ENCODE peak calls at places on chromosome 1, in seven cellular contexts. M is epithelial cell of esophagus, V is psoas muscle, Y is GM12864, U is heart right ventricle, C is BJ, T is GM20000. I is an unnamed sample.

GRCh38 chr1:235067396-235068154 is 61.1 kb downstream of the TOMM20 start:
- DNase-seq in M (peak; percentile 100), V (peak; percentile 90), Y (no peak), U (peak; percentile 64), C (peak; percentile 98), T (no peak), I (peak; percentile 67)

GRCh38 chr1:39129514-39129913 is 75.0 kb upstream of the MACF1 start:
- DNase-seq in M (no peak), V (no peak), Y (no peak), U (no peak), C (no peak), T (peak; percentile 22), I (no peak)

GRCh38 chr1:145892486-145893087 is 6.9 kb upstream of the ANKRD35 start:
- DNase-seq in M (no peak), V (no peak), Y (no peak), U (no peak), C (no peak), T (no peak), I (no peak)

GRCh38 chr1:173101589-173101988 is 50.8 kb upstream of the TNFSF18 start:
- DNase-seq in M (no peak), V (no peak), Y (no peak), U (no peak), C (no peak), T (no peak), I (no peak)

GRCh38 chr1:235366286-235366685 is 941 bp upstream of the TBCE start:
- DNase-seq in M (no peak), V (no peak), Y (peak; percentile 10), U (no peak), C (no peak), T (no peak), I (no peak)

GRCh38 chr1:9767964-9768668 is 55.6 kb downstream of the CLSTN1 start:
- DNase-seq in M (no peak), V (no peak), Y (no peak), U (no peak), C (no peak), T (no peak), I (no peak)

GRCh38 chr1:233607252-233608119 is 6.4 kb upstream of the KCNK1 start:
- DNase-seq in M (peak; percentile 93), V (no peak), Y (no peak), U (no peak), C (no peak), T (no peak), I (no peak)

GRCh38 chr1:203317429-203318228 is 12.3 kb downstream of the BTG2 start:
- DNase-seq in M (no peak), V (no peak), Y (no peak), U (no peak), C (no peak), T (no peak), I (no peak)

GRCh38 chr1:153963850-153964331 is 554 bp upstream of the SLC39A1 start:
- DNase-seq in M (peak; percentile 91), V (peak; percentile 39), Y (no peak), U (no peak), C (no peak), T (no peak), I (peak; percentile 89)

GRCh38 chr1:174550296-174550695 is 102.5 kb downstream of the GPR52 start:
- DNase-seq in M (peak; percentile 24), V (no peak), Y (no peak), U (no peak), C (no peak), T (no peak), I (no peak)

GRCh38 chr1:222182641-222183040 is 365.3 kb downstream of the HHIPL2 start:
- DNase-seq in M (peak; percentile 24), V (no peak), Y (no peak), U (no peak), C (peak; percentile 18), T (no peak), I (no peak)

GRCh38 chr1:31880957-31881697 is 57.0 kb downstream of the PTP4A2 start:
- DNase-seq in M (no peak), V (no peak), Y (no peak), U (no peak), C (no peak), T (peak; percentile 38), I (no peak)

GRCh38 chr1:219883400-219884332 is 44.7 kb downstream of the SLC30A10 start:
- DNase-seq in M (no peak), V (no peak), Y (no peak), U (no peak), C (no peak), T (no peak), I (peak; percentile 22)

GRCh38 chr1:56436912-56437403 is 142.4 kb downstream of the PLPP3 start:
- DNase-seq in M (no peak), V (no peak), Y (no peak), U (no peak), C (no peak), T (no peak), I (peak; percentile 68)

GRCh38 chr1:107153033-107153432 is 12.2 kb downstream of the NTNG1 start:
- DNase-seq in M (peak; percentile 83), V (no peak), Y (no peak), U (no peak), C (no peak), T (no peak), I (no peak)

GRCh38 chr1:191348328-191348727 is 809.9 kb upstream of the RGS18 start:
- DNase-seq in M (no peak), V (no peak), Y (no peak), U (no peak), C (no peak), T (no peak), I (no peak)

GRCh38 chr1:156643266-156644092 is 1.6 kb downstream of the BCAN start:
- DNase-seq in M (no peak), V (no peak), Y (no peak), U (no peak), C (no peak), T (peak; percentile 75), I (no peak)

DNA sequence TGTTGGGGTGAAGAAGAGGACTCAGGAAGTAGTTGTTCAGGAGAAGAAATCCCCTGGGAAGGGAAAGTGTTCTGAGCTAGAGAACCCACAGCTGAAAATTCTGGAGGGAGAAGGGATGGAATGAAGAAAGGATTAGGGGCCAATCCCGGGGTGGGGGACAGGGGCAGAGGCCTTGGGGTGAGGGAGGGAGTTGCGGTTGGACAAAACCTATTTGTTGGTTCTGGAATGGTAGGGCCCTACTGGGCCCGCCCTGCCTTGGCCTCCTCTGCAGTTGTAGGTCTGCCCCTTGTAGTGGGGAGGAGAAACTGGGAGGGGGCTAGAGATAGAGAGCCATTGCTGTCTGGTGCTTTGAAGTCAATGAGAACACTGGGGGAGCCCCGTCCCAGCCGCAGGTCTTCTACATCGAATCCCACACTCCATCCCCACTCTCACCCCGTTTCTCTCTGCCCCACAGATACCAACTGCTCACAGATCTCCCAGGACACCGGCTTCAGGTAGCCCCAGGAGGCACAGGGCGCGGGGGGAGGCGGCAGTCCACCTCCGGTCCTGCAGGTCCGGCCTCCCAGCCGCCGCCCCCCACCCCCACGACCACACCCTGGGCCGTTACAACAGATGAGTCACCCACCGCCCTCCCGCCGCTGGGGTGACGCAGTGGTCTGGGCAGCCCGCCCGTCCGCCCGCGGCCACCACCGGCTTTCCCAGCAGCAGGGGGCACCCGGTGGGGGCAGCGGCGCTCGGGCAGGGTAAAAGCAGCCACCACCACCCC is 1.1 kb downstream of the TAGLN2 start:
- DNase-seq in M (peak; percentile 91), V (peak; percentile 91), Y (no peak), U (peak; percentile 90), C (peak; percentile 55), T (peak; percentile 85), I (peak; percentile 83)
- TF ChIP-seq CTCF in M (no peak), V (no peak), Y (no peak), U (no peak), C (peak; percentile 19), T (no peak), I (no peak)

GRCh38 chr1:6870086-6870485 is 84.8 kb downstream of the CAMTA1 start:
- DNase-seq in M (no peak), V (no peak), Y (no peak), U (no peak), C (peak; percentile 39), T (no peak), I (no peak)

GRCh38 chr1:6868371-6869001 is 83.2 kb downstream of the CAMTA1 start:
- DNase-seq in M (no peak), V (no peak), Y (no peak), U (no peak), C (no peak), T (peak; percentile 23), I (no peak)

GRCh38 chr1:6869002-6869380 is 83.7 kb downstream of the CAMTA1 start:
- DNase-seq in M (peak; percentile 42), V (no peak), Y (no peak), U (no peak), C (no peak), T (no peak), I (no peak)

GRCh38 chr1:6866825-6867224 is 81.6 kb downstream of the CAMTA1 start:
- DNase-seq in M (no peak), V (no peak), Y (no peak), U (no peak), C (no peak), T (no peak), I (no peak)

DNA sequence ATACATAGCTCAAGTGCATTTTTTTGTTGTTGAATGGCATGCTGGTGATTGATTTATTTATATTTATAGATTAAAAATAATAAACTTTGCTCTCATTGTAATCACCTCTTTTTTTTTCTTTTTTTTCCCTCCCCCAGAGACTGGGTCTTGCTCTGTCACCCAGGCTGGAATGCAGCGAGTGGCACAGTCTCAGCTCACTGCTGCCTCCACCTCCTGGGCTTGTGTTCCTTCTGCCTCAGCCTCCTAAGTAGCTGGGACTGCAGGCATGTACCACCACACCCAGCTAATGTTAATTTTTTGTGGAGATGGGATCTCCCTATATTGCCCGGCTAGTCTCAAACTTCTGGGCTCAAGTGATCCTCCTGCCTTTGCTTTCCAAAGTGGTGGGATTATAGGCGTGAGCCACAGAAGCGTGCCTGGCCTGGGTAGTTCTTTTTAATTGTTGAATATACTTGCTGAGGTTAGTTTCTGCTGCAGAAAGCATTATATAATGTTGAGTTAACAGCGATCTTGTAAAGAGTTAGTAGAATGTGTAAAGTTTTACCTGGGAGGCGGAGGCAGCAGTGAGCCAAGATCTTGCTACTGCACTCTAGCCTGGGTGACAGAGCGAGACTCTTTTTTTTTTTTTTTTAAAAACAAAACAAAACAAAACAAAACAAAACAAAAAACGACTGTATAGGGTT is 82.6 kb downstream of the CAMTA1 start:
- DNase-seq in M (no peak), V (no peak), Y (no peak), U (no peak), C (no peak), T (no peak), I (no peak)
- TF ChIP-seq CTCF in M (no peak), V (no peak), Y (no peak), U (no peak), C (no peak), T (no peak), I (no peak)

DNA sequence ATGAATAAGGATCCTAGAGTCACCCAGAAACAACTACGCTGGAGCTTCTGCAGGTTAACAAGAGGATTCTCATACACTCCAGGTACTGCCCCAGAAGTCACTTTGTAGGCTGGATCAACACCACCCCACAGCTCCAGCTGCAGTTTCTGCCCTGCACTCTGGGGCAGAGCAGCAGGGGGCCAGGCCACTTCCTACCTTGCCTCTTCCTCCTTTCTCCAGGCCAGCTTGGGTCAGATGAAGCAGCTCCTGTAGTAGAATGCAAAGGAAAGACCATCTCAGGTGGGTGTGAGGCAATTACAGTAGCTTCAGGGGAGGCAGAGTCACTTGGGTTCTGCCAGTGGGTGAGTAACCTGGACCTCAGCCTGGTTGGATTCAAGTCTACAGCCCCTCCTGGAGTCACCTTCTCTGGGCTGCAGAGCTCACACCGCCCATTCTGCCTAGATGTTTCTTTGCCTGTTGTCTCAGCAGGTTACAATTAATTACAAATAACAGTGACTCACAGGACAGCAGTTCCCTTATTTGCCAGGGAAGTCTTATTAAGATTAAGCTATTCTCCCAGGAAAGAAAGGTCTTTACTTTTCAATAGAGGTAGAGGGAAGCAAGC is 24.4 kb upstream of the BCAR3 start:
- DNase-seq in M (peak; percentile 69), V (no peak), Y (no peak), U (no peak), C (no peak), T (no peak), I (no peak)
- TF ChIP-seq CTCF in M (no peak), V (no peak), Y (peak; percentile 10), U (no peak), C (no peak), T (no peak), I (no peak)

GRCh38 chr1:214549604-214550338 is 1.6 kb downstream of the PTPN14 start:
- DNase-seq in M (peak; percentile 44), V (no peak), Y (no peak), U (no peak), C (no peak), T (no peak), I (peak; percentile 28)
- TF ChIP-seq CTCF in M (peak; percentile 37), V (peak; percentile 13), Y (no peak), U (no peak), C (peak; percentile 56), T (no peak), I (peak; percentile 21)

I was measured in Caco-2.